ENCODE peak calls at places on chromosome 19, in five cellular contexts. Z is nephron progenitor cell; B is stimulated activated naive CD4-positive, alpha-beta T cell; N is activated T-cell treated with anti-CD3 and anti-CD28 coated beads for 1 hour; M is activated CD4-positive, alpha-beta T cell treated with anti-CD3 and anti-CD28 coated beads, Interleukin-2, amount 50 U/mL, for 24 hours. Y is an unnamed sample.

GRCh38 chr19:48890551-48890950 is 8.0 kb downstream of the TULP2 start:
- DNase-seq in Z (no peak), B (no peak), N (no peak), M (no peak), Y (no peak)

GRCh38 chr19:35545855-35546381 is 492 bp downstream of the TMEM147 start:
- DNase-seq in Z (peak), B (peak), N (peak), M (peak), Y (peak)

GRCh38 chr19:18493440-18494266 is 28.2 kb downstream of the ELL start:
- DNase-seq in Z (no peak), B (no peak), N (no peak), M (no peak), Y (no peak)

GRCh38 chr19:45305007-45305406 is 17.7 kb downstream of the CKM start:
- DNase-seq in Z (no peak), B (no peak), N (no peak), M (no peak), Y (no peak)

GRCh38 chr19:45798995-45799517 is 6.4 kb upstream of the DMWD start:
- DNase-seq in Z (peak), B (peak), N (peak), M (peak), Y (peak)

GRCh38 chr19:20664917-20665781 is 3.8 kb upstream of the ZNF626 start:
- DNase-seq in Z (no peak), B (no peak), N (no peak), M (no peak), Y (no peak)

GRCh38 chr19:2703691-2704216 is 1.3 kb upstream of the GNG7 start:
- DNase-seq in Z (no peak), B (no peak), N (no peak), M (no peak), Y (no peak)

GRCh38 chr19:14404322-14404721 is 14.8 kb downstream of the DDX39A start:
- DNase-seq in Z (no peak), B (no peak), N (no peak), M (no peak), Y (no peak)

GRCh38 chr19:33196446-33197193 is 2.5 kb downstream of the LRP3 start:
- DNase-seq in Z (no peak), B (no peak), N (no peak), M (no peak), Y (peak)

GRCh38 chr19:17405250-17406038 is at the start of gene BST2:
- DNase-seq in Z (no peak), B (peak), N (peak), M (peak), Y (no peak)

GRCh38 chr19:50510121-50510670 is 795 bp downstream of the JOSD2 start:
- DNase-seq in Z (no peak), B (no peak), N (no peak), M (no peak), Y (no peak)

GRCh38 chr19:43820098-43820860 is 6.8 kb upstream of the ZNF283 start:
- DNase-seq in Z (no peak), B (no peak), N (no peak), M (peak), Y (no peak)

GRCh38 chr19:1390594-1391423 is 7.1 kb downstream of the NDUFS7 start:
- DNase-seq in Z (no peak), B (no peak), N (no peak), M (no peak), Y (no peak)

GRCh38 chr19:4703671-4704316 is 19.8 kb downstream of the DPP9 start:
- DNase-seq in Z (no peak), B (no peak), N (no peak), M (no peak), Y (no peak)

GRCh38 chr19:6100284-6100915 is 9.9 kb downstream of the RFX2 start:
- DNase-seq in Z (peak), B (peak), N (no peak), M (no peak), Y (no peak)

GRCh38 chr19:2602391-2603181 is 99.9 kb downstream of the GNG7 start:
- DNase-seq in Z (peak), B (no peak), N (no peak), M (no peak), Y (no peak)

GRCh38 chr19:7074705-7075282 is 5.3 kb downstream of the ZNF557 start:
- DNase-seq in Z (no peak), B (no peak), N (no peak), M (no peak), Y (no peak)

GRCh38 chr19:51690359-51691121 is 2.6 kb upstream of the SPACA6 start:
- DNase-seq in Z (peak), B (peak), N (peak), M (peak), Y (no peak)

GRCh38 chr19:46607441-46607841 is 6.3 kb downstream of the CALM3 start:
- DNase-seq in Z (no peak), B (no peak), N (no peak), M (no peak), Y (no peak)

GRCh38 chr19:51713319-51714285 is 10.2 kb downstream of the HAS1 start:
- DNase-seq in Z (no peak), B (no peak), N (no peak), M (no peak), Y (no peak)

GRCh38 chr19:13165091-13165997 is 15.1 kb downstream of the IER2 start:
- DNase-seq in Z (no peak), B (no peak), N (no peak), M (no peak), Y (no peak)

GRCh38 chr19:5407356-5407755 is 47.9 kb upstream of the ZNRF4 start:
- DNase-seq in Z (no peak), B (no peak), N (no peak), M (no peak), Y (no peak)